ENCODE peak calls at places on chromosomes 12 and 14, in four cellular contexts. J is HepG2, D is GM23338, K is K562. G is an unnamed sample.

GRCh38 chr14:103401223-103402214 is 16.3 kb downstream of the MARK3 start:
- DNase-seq in D (peak; percentile 23), J (no peak), K (no peak), G (no peak)

GRCh38 chr12:102528111-102528510 is 47.7 kb upstream of the IGF1 start:
- DNase-seq in D (no peak), J (no peak), K (no peak), G (no peak)

GRCh38 chr12:79155703-79156102 is 291.1 kb downstream of the SYT1 start:
- DNase-seq in J (no peak), D (no peak), K (no peak), G (no peak)

GRCh38 chr12:10160659-10161386 is 11.1 kb downstream of the OLR1 start:
- DNase-seq in D (no peak), K (no peak), J (no peak), G (no peak)

GRCh38 chr14:87994974-87995373 is 2.0 kb upstream of the GALC start:
- DNase-seq in J (peak; percentile 13), D (no peak), K (no peak), G (no peak)

GRCh38 chr12:120711411-120711810 is 1.2 kb downstream of the UNC119B start:
- DNase-seq in D (no peak), J (no peak), K (no peak), G (no peak)

GRCh38 chr14:24395609-24396580 is 2.9 kb upstream of the NYNRIN start:
- DNase-seq in K (no peak), D (no peak), J (no peak), G (no peak)

GRCh38 chr14:100305446-100306255 is 593 bp downstream of the SLC25A29 start:
- DNase-seq in K (peak; percentile 25), J (no peak), D (peak; percentile 63), G (peak; percentile 49)

GRCh38 chr14:72638021-72638420 is 255.9 kb downstream of the DPF3 start:
- DNase-seq in K (no peak), J (no peak), D (no peak), G (no peak)

GRCh38 chr12:29796823-29797263 is 13.1 kb upstream of the TMTC1 start:
- DNase-seq in D (no peak), K (no peak), J (no peak), G (no peak)

GRCh38 chr14:46259536-46259935 is 392.0 kb downstream of the RPL10L start:
- DNase-seq in J (no peak), K (no peak), D (peak; percentile 31), G (peak; percentile 22)

GRCh38 chr14:81313775-81314429 is 86.2 kb downstream of the STON2 start:
- DNase-seq in D (no peak), K (no peak), J (no peak), G (no peak)

GRCh38 chr14:90681889-90682429 is 134.3 kb downstream of the TTC7B start:
- DNase-seq in J (no peak), K (no peak), D (no peak), G (no peak)

GRCh38 chr14:54438703-54439102 is 2.5 kb downstream of the CNIH1 start:
- DNase-seq in D (peak; percentile 62), K (no peak), J (no peak), G (no peak)

GRCh38 chr12:131914179-131914702 is 14.8 kb upstream of the PUS1 start:
- DNase-seq in K (no peak), D (no peak), J (no peak), G (no peak)

GRCh38 chr12:111578276-111578970 is 20.7 kb downstream of the ATXN2 start:
- DNase-seq in J (peak; percentile 89), D (no peak), K (peak; percentile 59), G (no peak)

GRCh38 chr12:93819048-93819491 is 141.9 kb downstream of the CRADD start:
- DNase-seq in K (no peak), J (no peak), D (no peak), G (no peak)

GRCh38 chr12:132717531-132718387 is 7.1 kb downstream of the PGAM5 start:
- DNase-seq in J (no peak), K (no peak), D (peak; percentile 45), G (no peak)

GRCh38 chr12:53097207-53097563 is 282 bp upstream of the IGFBP6 start:
- DNase-seq in D (peak; percentile 66), K (no peak), J (no peak), G (peak; percentile 42)

GRCh38 chr12:16229676-16230075 is 47.8 kb downstream of the SLC15A5 start:
- DNase-seq in D (no peak), J (no peak), K (no peak), G (no peak)

GRCh38 chr14:50675597-50675996 is 7.5 kb upstream of the SAV1 start:
- DNase-seq in D (peak; percentile 29), J (no peak), K (no peak), G (no peak)

GRCh38 chr14:70086685-70087379 is 101.9 kb downstream of the SLC8A3 start:
- DNase-seq in D (peak; percentile 74), J (peak; percentile 14), K (peak; percentile 19), G (peak; percentile 30)

GRCh38 chr14:35355981-35356839 is 48.3 kb downstream of the NFKBIA start:
- DNase-seq in K (peak; percentile 76), J (peak; percentile 91), D (no peak), G (no peak)

GRCh38 chr14:78007160-78007559 is 163.0 kb upstream of the NRXN3 start:
- DNase-seq in J (no peak), D (no peak), K (no peak), G (no peak)

GRCh38 chr12:15154108-15154507 is 67.1 kb downstream of the RERG start:
- DNase-seq in J (no peak), K (no peak), D (no peak), G (no peak)

GRCh38 chr12:15157200-15157599 is 64.0 kb downstream of the RERG start:
- DNase-seq in J (no peak), K (no peak), D (no peak), G (no peak)

GRCh38 chr12:15152456-15152855 is 68.8 kb downstream of the RERG start:
- DNase-seq in K (no peak), D (no peak), J (no peak), G (no peak)

GRCh38 chr12:15152864-15153263 is 68.4 kb downstream of the RERG start:
- DNase-seq in D (no peak), J (no peak), K (no peak), G (no peak)

GRCh38 chr12:15155271-15155670 is 65.9 kb downstream of the RERG start:
- DNase-seq in K (no peak), J (no peak), D (no peak), G (no peak)
- TF ChIP-seq CREB1 in K (no peak), J (no peak), D (no peak), G (no peak)

DNA sequence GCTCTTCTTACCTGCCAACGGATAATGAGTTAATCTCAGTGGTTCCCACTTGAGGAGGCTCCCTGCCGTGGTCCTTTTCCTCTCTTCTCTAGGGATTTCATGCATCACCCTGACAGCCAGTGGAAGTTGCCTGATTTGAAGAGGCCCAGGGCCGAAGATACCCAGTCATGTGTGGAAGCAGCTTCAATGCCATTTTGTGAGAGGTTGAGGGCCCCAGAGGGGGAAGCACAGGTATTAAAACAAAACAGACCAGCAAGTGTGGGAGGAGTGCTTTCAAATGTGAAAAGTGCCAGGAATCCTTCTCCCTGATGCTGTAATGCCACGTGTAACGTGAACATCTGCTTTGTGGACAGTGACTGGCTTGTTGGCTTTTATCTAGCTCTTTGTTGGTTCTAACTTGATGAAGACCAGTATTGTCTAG is 1.5 kb downstream of the TCP11L2 start:
- DNase-seq in J (no peak), K (no peak), D (no peak), G (no peak)
- TF ChIP-seq CREB1 in J (no peak), K (no peak), D (no peak), G (no peak)

GRCh38 chr12:46371718-46372130 is 849 bp downstream of the SLC38A2 start:
- DNase-seq in D (no peak), J (no peak), K (peak; percentile 59), G (no peak)

GRCh38 chr12:46372852-46373302 is 304 bp upstream of the SLC38A2 start:
- DNase-seq in K (peak; percentile 97), J (no peak), D (peak; percentile 95), G (peak; percentile 96)

GRCh38 chr12:46373303-46374182 is 970 bp upstream of the SLC38A2 start:
- DNase-seq in K (peak; percentile 43), D (peak; percentile 79), J (peak; percentile 72), G (peak; percentile 70)

GRCh38 chr12:46370792-46371717 is 1.5 kb downstream of the SLC38A2 start:
- DNase-seq in J (peak; percentile 75), D (peak; percentile 90), K (peak; percentile 91), G (peak; percentile 87)

DNA sequence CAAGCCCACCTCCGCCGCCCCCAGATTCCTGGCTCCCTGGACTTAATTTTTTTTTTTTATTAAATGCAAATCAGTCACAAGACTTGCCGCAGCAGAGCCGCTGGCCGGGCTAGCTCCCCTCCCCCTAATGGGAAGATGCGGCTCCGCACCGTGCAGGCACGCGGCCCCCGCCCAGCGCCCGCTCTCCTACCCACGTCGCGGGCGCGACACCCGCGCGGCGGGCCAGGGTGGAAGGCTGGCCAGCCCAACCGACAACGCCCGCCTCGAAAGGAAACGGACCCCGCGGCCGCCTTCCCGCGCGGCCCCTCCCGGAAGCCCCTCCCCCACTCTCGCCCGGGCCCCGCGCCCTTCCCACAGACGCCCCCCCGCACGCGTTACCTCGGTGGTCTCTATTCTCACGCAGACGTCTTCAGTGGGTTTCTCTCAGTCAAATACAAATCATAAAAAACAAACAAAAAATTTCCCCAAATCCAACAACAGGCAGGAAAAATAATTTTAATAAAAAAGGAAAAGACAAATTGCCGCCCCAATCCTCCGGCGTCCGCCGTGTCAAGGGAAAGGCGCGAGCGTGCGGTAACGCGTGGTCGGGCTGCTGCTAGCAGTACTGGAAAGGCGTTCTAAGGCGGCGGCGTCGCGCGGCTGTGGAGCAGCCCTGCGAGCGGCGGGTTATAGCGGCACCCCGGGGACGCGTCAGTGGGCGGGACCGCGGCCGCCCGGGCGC is at the start of gene SLC38A2:
- DNase-seq in J (peak; percentile 84), D (peak; percentile 38), K (peak; percentile 64), G (no peak)
- TF ChIP-seq CREB1 in J (peak; percentile 30), D (peak; percentile 87), K (peak; percentile 87), G (peak; percentile 23)

DNA sequence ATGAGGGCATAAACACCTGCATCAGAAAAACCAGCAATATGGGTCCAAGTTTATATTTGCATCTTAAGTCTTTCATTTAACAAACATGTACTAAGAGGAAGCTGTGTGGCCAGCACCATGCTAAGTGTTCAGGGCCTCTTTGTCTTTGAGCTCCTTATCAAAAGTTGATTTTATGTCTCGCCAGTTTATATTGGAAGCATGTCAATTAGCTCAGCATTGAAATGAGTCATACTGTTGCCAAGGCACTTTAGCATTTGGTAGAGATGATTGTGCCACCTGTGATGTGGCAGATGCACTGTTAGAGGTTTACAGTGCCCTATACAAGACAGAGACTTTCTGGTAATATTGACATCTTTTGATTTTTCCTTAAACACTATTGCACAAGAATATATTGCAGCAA is 68.5 kb downstream of the BHLHE41 start:
- DNase-seq in D (no peak), J (no peak), K (no peak), G (no peak)
- TF ChIP-seq CREB1 in D (no peak), J (no peak), K (no peak), G (no peak)

GRCh38 chr14:22472935-22473854 is 115.8 kb downstream of the DAD1 start:
- DNase-seq in J (peak; percentile 56), K (peak; percentile 33), D (peak; percentile 82), G (peak; percentile 48)
- TF ChIP-seq CREB1 in J (no peak), K (no peak), D (no peak), G (no peak)